ENCODE peak calls at places on chromosomes 11 and 22, in four cellular contexts. K is GM12878, O is IMR-90, R is K562. W is an unnamed sample. For H3K4me1, the result is how much of the 10 kb centered on the place peaks cover.

GRCh38 chr11:69196322-69197169 is 40.8 kb downstream of the SMIM38 start:
- DNase-seq in K (no peak), O (no peak), R (no peak), W (no peak)

GRCh38 chr11:106426696-106427095 is 349.2 kb downstream of the AASDHPPT start:
- DNase-seq in K (no peak), O (no peak), R (no peak), W (no peak)

GRCh38 chr11:128343134-128343514 is 244.2 kb downstream of the ETS1 start:
- DNase-seq in K (no peak), O (no peak), R (no peak), W (no peak)

GRCh38 chr11:33310720-33311500 is 53.7 kb downstream of the HIPK3 start:
- DNase-seq in K (no peak), O (peak), R (no peak), W (no peak)

GRCh38 chr22:17985606-17986005 is 38.8 kb downstream of the MICAL3 start:
- DNase-seq in K (no peak), O (no peak), R (no peak), W (no peak)

GRCh38 chr22:49505337-49506009 is 322.2 kb downstream of the BRD1 start:
- DNase-seq in K (no peak), O (no peak), R (no peak), W (no peak)

GRCh38 chr11:76885390-76886097 is 24.8 kb downstream of the ACER3 start:
- DNase-seq in K (no peak), O (peak), R (no peak), W (peak)

GRCh38 chr11:85590848-85591483 is 36.2 kb downstream of the DLG2 start:
- DNase-seq in K (no peak), O (peak), R (no peak), W (no peak)

GRCh38 chr11:13329670-13330401 is 52.2 kb downstream of the BMAL1 start:
- DNase-seq in K (no peak), O (peak), R (no peak), W (no peak)

GRCh38 chr11:69368119-69368880 is 74.3 kb downstream of the MYEOV start:
- DNase-seq in K (no peak), O (no peak), R (no peak), W (no peak)

GRCh38 chr22:24601217-24602104 is 1.5 kb upstream of the GGT1 start:
- DNase-seq in K (no peak), O (no peak), R (no peak), W (no peak)

GRCh38 chr11:2929880-2930704 is 872 bp upstream of the PHLDA2 start:
- DNase-seq in K (peak), O (peak), R (peak), W (peak)

GRCh38 chr11:100942016-100942415 is 187.6 kb downstream of the PGR start:
- DNase-seq in K (no peak), O (peak), R (no peak), W (no peak)

GRCh38 chr11:12591706-12592105 is 82.5 kb upstream of the TEAD1 start:
- DNase-seq in K (no peak), O (no peak), R (no peak), W (no peak)

GRCh38 chr11:12694182-12694531 is 19.9 kb downstream of the TEAD1 start:
- DNase-seq in K (no peak), O (peak), R (no peak), W (no peak)

GRCh38 chr11:2521081-2521480 is 76.3 kb downstream of the KCNQ1 start:
- DNase-seq in K (no peak), O (no peak), R (no peak), W (no peak)

GRCh38 chr11:46322759-46323158 is 24.5 kb upstream of the DGKZ start:
- DNase-seq in K (no peak), O (peak), R (peak), W (no peak)

GRCh38 chr11:123527947-123528346 is 97.9 kb downstream of the GRAMD1B start:
- DNase-seq in K (no peak), O (no peak), R (no peak), W (no peak)

GRCh38 chr22:42026705-42027104 is 28.1 kb downstream of the WBP2NL start:
- DNase-seq in K (no peak), O (no peak), R (no peak), W (no peak)

GRCh38 chr11:17405232-17406005 is 17.0 kb upstream of the KCNJ11 start:
- DNase-seq in K (no peak), O (peak), R (no peak), W (no peak)

GRCh38 chr11:27254744-27255446 is 108.1 kb downstream of the CCDC34 start:
- DNase-seq in K (no peak), O (peak), R (no peak), W (no peak)

GRCh38 chr11:95289378-95289777 is 58.4 kb upstream of the SESN3 start:
- DNase-seq in K (no peak), O (no peak), R (no peak), W (no peak)

GRCh38 chr22:46639843-46640242 is 19.7 kb downstream of the GRAMD4 start:
- DNase-seq in K (no peak), O (peak), R (no peak), W (no peak)

GRCh38 chr11:72263363-72263762 is 19.4 kb upstream of the PHOX2A start:
- DNase-seq in K (no peak), O (peak), R (peak), W (peak)

GRCh38 chr11:111820059-111820375 is 51.4 kb downstream of the ALG9 start:
- DNase-seq in K (no peak), O (peak), R (no peak), W (no peak)

GRCh38 chr11:44978961-44979331 is 28.3 kb upstream of the TP53I11 start:
- DNase-seq in K (no peak), O (no peak), R (no peak), W (peak)

GRCh38 chr22:19986410-19987341 is 29.9 kb downstream of the ARVCF start:
- DNase-seq in K (no peak), O (peak), R (peak), W (peak)

GRCh38 chr11:100925935-100926334 is 203.7 kb downstream of the PGR start:
- DNase-seq in K (peak), O (peak), R (no peak), W (peak)

GRCh38 chr22:25892678-25893077 is 150.7 kb downstream of the MYO18B start:
- DNase-seq in K (no peak), O (no peak), R (no peak), W (no peak)

GRCh38 chr22:41780714-41781507 is 19.6 kb upstream of the CCDC134 start:
- DNase-seq in K (peak), O (peak), R (peak), W (peak)

GRCh38 chr11:133522344-133522743 is 10.0 kb downstream of the OPCML start:
- DNase-seq in K (no peak), O (no peak), R (no peak), W (no peak)

GRCh38 chr11:133516845-133517244 is 15.5 kb downstream of the OPCML start:
- DNase-seq in K (no peak), O (no peak), R (no peak), W (no peak)

GRCh38 chr11:133518702-133519264 is 13.5 kb downstream of the OPCML start:
- DNase-seq in K (no peak), O (no peak), R (no peak), W (no peak)

GRCh38 chr11:133519560-133519959 is 12.7 kb downstream of the OPCML start:
- DNase-seq in K (no peak), O (no peak), R (no peak), W (no peak)

DNA sequence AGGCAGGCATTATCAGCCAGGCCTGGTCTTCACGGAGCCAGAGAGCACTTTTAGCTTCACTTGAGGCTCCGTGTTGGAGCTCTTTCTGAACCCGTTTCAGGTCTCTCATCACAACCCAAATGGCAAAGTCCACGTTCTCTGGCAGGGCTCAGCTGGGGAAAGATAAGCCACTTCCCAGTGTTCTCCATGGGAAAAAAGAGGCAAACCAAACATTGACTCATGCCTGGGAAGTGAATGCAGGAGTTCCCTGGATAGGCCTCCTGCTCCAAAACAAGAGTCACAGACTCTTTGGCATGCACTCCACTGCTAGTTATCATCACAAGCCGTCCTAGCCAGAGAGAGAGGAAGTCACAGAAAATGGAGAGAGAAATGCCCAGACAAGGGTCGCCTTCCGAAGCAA is 11.6 kb downstream of the OPCML start:
- DNase-seq in K (no peak), O (no peak), R (no peak), W (no peak)
- H2AFZ ChIP-seq in K (no peak), O (no peak), R (no peak), W (no peak)

DNA sequence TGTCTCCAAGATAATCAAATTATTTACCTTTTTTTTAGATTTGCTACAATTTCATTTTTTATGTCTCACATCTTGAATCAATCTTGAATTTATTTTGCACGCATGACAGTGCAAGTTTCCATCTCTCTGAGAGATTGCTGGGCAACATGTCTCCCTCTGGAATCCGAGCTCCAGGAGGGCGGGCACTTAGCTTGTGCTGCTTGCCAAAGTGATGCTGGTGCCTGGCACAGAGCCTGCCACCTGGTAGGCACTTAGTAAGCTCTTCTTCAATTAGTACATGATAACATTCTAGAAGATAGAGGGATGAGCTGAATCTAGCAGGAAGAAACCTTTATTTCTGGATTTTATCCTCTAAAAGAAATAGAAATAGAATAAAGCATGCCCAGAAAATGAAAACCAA is 27.4 kb upstream of the OR9I1 start:
- DNase-seq in K (no peak), O (no peak), R (no peak), W (no peak)
- TF ChIP-seq FOS in K (no peak), O (no peak), R (no peak), W (no peak)

DNA sequence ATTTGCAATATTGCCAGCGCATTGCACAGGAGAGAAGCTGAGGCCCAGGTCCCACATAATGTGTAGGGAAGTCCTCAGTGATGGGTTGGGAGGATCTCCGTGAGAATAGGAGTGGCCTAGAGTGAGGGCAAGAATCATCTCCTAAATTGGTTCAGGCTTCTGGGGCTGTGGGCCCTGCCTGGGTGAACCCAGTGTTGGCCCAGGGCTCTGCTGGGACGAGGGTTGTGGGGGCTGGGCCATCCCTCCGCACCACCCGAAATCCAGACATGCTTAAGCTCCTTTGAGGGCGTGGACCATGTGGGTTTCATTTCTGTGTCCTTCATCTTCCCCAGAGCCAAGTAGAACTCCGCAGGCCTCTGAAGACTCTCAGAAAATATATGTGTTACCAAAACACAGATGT is 3.7 kb downstream of the MICALL1 start:
- DNase-seq in K (no peak), O (no peak), R (no peak), W (no peak)
- H3K4me1 ChIP-seq in K (under half), O (under half), R (under half), W (under half)

GRCh38 chr11:35928688-35929087 is 15.2 kb upstream of the LDLRAD3 start:
- DNase-seq in K (no peak), O (no peak), R (no peak), W (no peak)
- H2AFZ ChIP-seq in K (no peak), O (no peak), R (no peak), W (no peak)

GRCh38 chr22:40347300-40347699 is 1.0 kb downstream of the ADSL start:
- DNase-seq in K (no peak), O (no peak), R (no peak), W (no peak)

GRCh38 chr22:40346178-40347064 is at the start of gene ADSL:
- DNase-seq in K (peak), O (peak), R (peak), W (peak)

GRCh38 chr22:40345801-40346177 is 511 bp upstream of the ADSL start:
- DNase-seq in K (no peak), O (no peak), R (peak), W (no peak)

GRCh38 chr22:40342521-40342920 is 3.8 kb upstream of the ADSL start:
- DNase-seq in K (no peak), O (no peak), R (no peak), W (no peak)

GRCh38 chr22:40345271-40345670 is 1.0 kb upstream of the ADSL start:
- DNase-seq in K (no peak), O (peak), R (no peak), W (no peak)
- TF ChIP-seq FOS in K (no peak), O (no peak), R (no peak), W (no peak)

DNA sequence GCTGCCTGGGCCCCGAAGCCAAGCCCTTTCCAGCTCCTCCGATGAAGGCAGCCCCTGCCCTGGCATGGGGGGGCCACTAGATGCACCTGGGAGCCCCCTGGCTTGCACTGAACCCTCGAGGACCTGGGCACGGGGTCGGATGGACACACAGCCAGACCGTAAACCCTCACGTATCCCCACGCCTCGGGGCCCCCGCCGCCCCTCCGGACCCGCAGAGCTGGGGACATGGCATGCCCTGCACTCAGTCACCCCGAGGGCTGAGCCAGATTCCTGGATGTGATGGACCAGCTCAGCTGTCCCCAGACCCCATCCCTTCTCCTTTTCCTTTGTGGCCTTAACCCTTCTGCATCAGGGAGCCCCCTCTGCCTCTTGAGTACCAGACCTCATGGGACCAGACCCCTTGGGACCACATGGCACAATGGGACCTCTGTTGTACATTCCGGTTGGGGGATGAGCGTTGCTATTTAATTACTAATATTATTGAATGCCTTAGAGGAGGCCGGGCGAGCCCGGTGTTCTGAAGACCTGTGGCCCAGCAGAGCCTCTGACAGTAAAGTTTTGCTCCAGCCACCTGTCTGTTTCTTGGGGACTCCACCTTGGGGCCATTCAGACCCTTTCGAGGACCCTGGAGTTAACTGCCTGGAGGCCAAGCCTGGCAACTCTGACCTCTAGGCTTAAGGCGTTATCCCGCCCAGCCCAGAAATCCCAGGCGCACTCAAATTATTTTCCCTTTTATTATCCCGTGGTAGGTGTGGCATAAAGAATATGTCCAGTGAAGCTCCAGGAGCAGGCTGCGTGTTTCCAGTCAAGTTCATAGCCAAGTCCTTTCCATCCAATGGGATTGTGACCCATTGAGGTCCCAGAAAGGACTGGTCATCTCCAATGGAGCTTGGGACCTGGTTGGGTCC is 3.0 kb downstream of the RASL10A start:
- DNase-seq in K (no peak), O (no peak), R (no peak), W (no peak)
- H3K4me1 ChIP-seq in K (under half), O (under half), R (half or more), W (under half)

GRCh38 chr22:31308181-31308580 is 15.9 kb upstream of the PIK3IP1 start:
- DNase-seq in K (no peak), O (no peak), R (no peak), W (no peak)
- H2AFZ ChIP-seq in K (peak), O (no peak), R (no peak), W (no peak)

GRCh38 chr11:119426142-119426541 is 3.2 kb upstream of the THY1 start:
- DNase-seq in K (no peak), O (no peak), R (no peak), W (no peak)
- TF ChIP-seq FOS in K (no peak), O (no peak), R (no peak), W (no peak)

W was measured in endothelial cell of umbilical vein.